ENCODE peak calls at places on chromosome 7, in nine cellular contexts. Y is fibroblast of pulmonary artery, F is Panc1, Q is HL-60, X is neural progenitor cell, O is astrocyte of the spinal cord, G is heart right ventricle, J is fibroblast of mammary gland, H is MM.1S. P is an unnamed sample.

GRCh38 chr7:1925973-1926907 is 256.2 kb downstream of the ELFN1 start:
- DNase-seq in Y (no peak), F (no peak), Q (no peak), X (no peak), O (no peak), G (no peak), J (no peak), H (no peak), P (no peak)

GRCh38 chr7:100157334-100158228 is 942 bp downstream of the TRAPPC14 start:
- DNase-seq in Y (peak), F (no peak), Q (peak), X (peak), O (no peak), G (peak), J (peak), H (no peak), P (peak)

GRCh38 chr7:69762821-69763352 is 164.6 kb downstream of the AUTS2 start:
- DNase-seq in Y (no peak), F (no peak), Q (no peak), X (no peak), O (no peak), G (no peak), J (no peak), H (no peak), P (no peak)

GRCh38 chr7:69811682-69812344 is 213.5 kb downstream of the AUTS2 start:
- DNase-seq in Y (no peak), F (no peak), Q (no peak), X (no peak), O (no peak), G (no peak), J (no peak), H (no peak), P (no peak)

GRCh38 chr7:154672659-154673415 is 330.1 kb downstream of the PAXIP1 start:
- DNase-seq in Y (no peak), F (no peak), Q (no peak), X (no peak), O (no peak), G (no peak), J (peak), H (no peak), P (peak)

GRCh38 chr7:80277434-80278427 is 143.1 kb downstream of the GNAI1 start:
- DNase-seq in Y (peak), F (no peak), Q (no peak), X (no peak), O (peak), G (no peak), J (peak), H (no peak), P (peak)

GRCh38 chr7:92784935-92785334 is 51.4 kb downstream of the CDK6 start:
- DNase-seq in Y (no peak), F (no peak), Q (no peak), X (no peak), O (no peak), G (no peak), J (no peak), H (no peak), P (no peak)

GRCh38 chr7:55261386-55261770 is 103.8 kb upstream of the LANCL2 start:
- DNase-seq in Y (no peak), F (no peak), Q (no peak), X (no peak), O (no peak), G (no peak), J (no peak), H (no peak), P (no peak)

GRCh38 chr7:91128574-91129348 is 135.5 kb upstream of the FZD1 start:
- DNase-seq in Y (peak), F (no peak), Q (no peak), X (peak), O (peak), G (no peak), J (peak), H (no peak), P (no peak)

GRCh38 chr7:31413735-31414134 is 73.2 kb upstream of the NEUROD6 start:
- DNase-seq in Y (no peak), F (no peak), Q (no peak), X (no peak), O (no peak), G (no peak), J (no peak), H (no peak), P (no peak)

GRCh38 chr7:151017370-151017952 is 6.8 kb downstream of the ATG9B start:
- DNase-seq in Y (no peak), F (no peak), Q (no peak), X (no peak), O (no peak), G (no peak), J (no peak), H (no peak), P (no peak)

GRCh38 chr7:127391591-127392181 is 822 bp downstream of the ZNF800 start:
- DNase-seq in Y (peak), F (no peak), Q (peak), X (peak), O (peak), G (peak), J (peak), H (peak), P (peak)

GRCh38 chr7:130337410-130337971 is 7.1 kb upstream of the CPA5 start:
- DNase-seq in Y (no peak), F (no peak), Q (no peak), X (no peak), O (no peak), G (no peak), J (no peak), H (no peak), P (no peak)

GRCh38 chr7:103423467-103424179 is 22.4 kb downstream of the SLC26A5 start:
- DNase-seq in Y (no peak), F (no peak), Q (no peak), X (no peak), O (no peak), G (no peak), J (no peak), H (no peak), P (no peak)

GRCh38 chr7:51366930-51367613 is 50.5 kb upstream of the COBL start:
- DNase-seq in Y (peak), F (no peak), Q (peak), X (peak), O (peak), G (no peak), J (peak), H (peak), P (peak)

GRCh38 chr7:90973146-90973545 is 291.1 kb upstream of the FZD1 start:
- DNase-seq in Y (peak), F (no peak), Q (no peak), X (no peak), O (no peak), G (no peak), J (peak), H (no peak), P (peak)

GRCh38 chr7:131764143-131764795 is 207.8 kb upstream of the PODXL start:
- DNase-seq in Y (no peak), F (no peak), Q (no peak), X (no peak), O (no peak), G (no peak), J (no peak), H (no peak), P (no peak)

GRCh38 chr7:8263048-8263447 is 1.1 kb upstream of the ICA1 start:
- DNase-seq in Y (no peak), F (no peak), Q (no peak), X (no peak), O (no peak), G (no peak), J (no peak), H (no peak), P (no peak)

GRCh38 chr7:135447783-135448182 is 62.1 kb downstream of the CNOT4 start:
- DNase-seq in Y (no peak), F (no peak), Q (no peak), X (no peak), O (no peak), G (no peak), J (peak), H (no peak), P (no peak)

GRCh38 chr7:21934824-21935223 is 10.9 kb downstream of the CDCA7L start:
- DNase-seq in Y (no peak), F (no peak), Q (peak), X (no peak), O (no peak), G (no peak), J (no peak), H (no peak), P (no peak)

GRCh38 chr7:30034501-30034900 is 6.3 kb downstream of the PLEKHA8 start:
- DNase-seq in Y (no peak), F (no peak), Q (no peak), X (no peak), O (no peak), G (no peak), J (no peak), H (no peak), P (no peak)

GRCh38 chr7:5420108-5420840 is 3.4 kb downstream of the TNRC18 start:
- DNase-seq in Y (no peak), F (no peak), Q (peak), X (peak), O (no peak), G (peak), J (no peak), H (no peak), P (no peak)

GRCh38 chr7:43758861-43759683 is 592 bp downstream of the BLVRA start:
- DNase-seq in Y (peak), F (no peak), Q (no peak), X (peak), O (peak), G (peak), J (no peak), H (peak), P (peak)

GRCh38 chr7:33788493-33788892 is 116.8 kb upstream of the BMPER start:
- DNase-seq in Y (no peak), F (no peak), Q (no peak), X (no peak), O (no peak), G (no peak), J (no peak), H (no peak), P (no peak)

GRCh38 chr7:41880107-41880506 is 177.2 kb upstream of the INHBA start:
- DNase-seq in Y (peak), F (no peak), Q (no peak), X (no peak), O (peak), G (no peak), J (peak), H (no peak), P (peak)

GRCh38 chr7:155589001-155589980 is 42.9 kb upstream of the CNPY1 start:
- DNase-seq in Y (no peak), F (no peak), Q (no peak), X (no peak), O (no peak), G (no peak), J (no peak), H (no peak), P (no peak)

GRCh38 chr7:55573234-55573504 is 867 bp upstream of the VOPP1 start:
- DNase-seq in Y (no peak), F (no peak), Q (no peak), X (no peak), O (no peak), G (no peak), J (no peak), H (no peak), P (no peak)

GRCh38 chr7:24718977-24719491 is 38.2 kb downstream of the GSDME start:
- DNase-seq in Y (no peak), F (no peak), Q (no peak), X (no peak), O (no peak), G (no peak), J (no peak), H (peak), P (no peak)

GRCh38 chr7:15686957-15687644 is 618 bp upstream of the MEOX2 start:
- DNase-seq in Y (no peak), F (no peak), Q (no peak), X (peak), O (no peak), G (peak), J (no peak), H (no peak), P (peak)

GRCh38 chr7:17144313-17144712 is 154.1 kb upstream of the AHR start:
- DNase-seq in Y (no peak), F (no peak), Q (no peak), X (no peak), O (peak), G (no peak), J (peak), H (no peak), P (peak)

GRCh38 chr7:155219947-155220769 is 77.5 kb upstream of the INSIG1 start:
- DNase-seq in Y (no peak), F (no peak), Q (no peak), X (peak), O (no peak), G (no peak), J (no peak), H (no peak), P (peak)

GRCh38 chr7:28472332-28472731 is 60.0 kb downstream of the CREB5 start:
- DNase-seq in Y (no peak), F (no peak), Q (no peak), X (no peak), O (no peak), G (no peak), J (no peak), H (no peak), P (no peak)

GRCh38 chr7:115676080-115676479 is 354.5 kb downstream of the TFEC start:
- DNase-seq in Y (peak), F (no peak), Q (no peak), X (peak), O (peak), G (no peak), J (peak), H (no peak), P (peak)

GRCh38 chr7:47453093-47454056 is 128.5 kb downstream of the TNS3 start:
- DNase-seq in Y (peak), F (peak), Q (no peak), X (no peak), O (peak), G (peak), J (peak), H (no peak), P (peak)

DNA sequence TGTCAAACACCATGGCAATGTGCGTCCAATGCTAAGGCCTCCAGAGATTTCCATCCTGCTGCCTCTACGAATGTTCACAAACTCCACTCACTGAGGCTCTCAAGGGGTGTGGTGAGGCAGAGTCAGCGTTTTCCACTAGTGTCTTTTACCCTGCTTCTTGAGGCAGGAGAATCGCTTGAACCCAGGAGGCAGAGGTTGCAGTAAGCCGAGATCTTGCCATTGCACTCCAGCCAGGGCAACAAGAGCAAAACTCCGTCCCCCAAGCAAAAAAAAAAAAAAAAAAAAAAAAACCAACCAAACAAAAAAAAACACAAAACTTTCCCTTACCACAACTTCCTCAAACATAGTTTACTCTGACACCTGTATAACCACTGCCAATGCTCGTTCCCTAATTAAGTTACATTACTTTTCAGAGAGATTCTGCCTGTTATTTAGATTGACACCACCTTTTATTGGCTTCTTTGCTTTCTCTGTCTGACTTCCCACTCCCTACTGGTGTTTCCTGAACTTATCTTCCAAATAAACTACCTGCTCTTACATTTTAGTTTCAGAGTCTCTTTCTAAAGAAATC is 102.1 kb upstream of the ZNF746 start:
- DNase-seq in Y (no peak), F (no peak), Q (peak), X (no peak), O (no peak), G (no peak), J (no peak), H (peak), P (no peak)
- H3K4me3 ChIP-seq in Y (no peak), F (no peak), Q (no peak), X (no peak), O (no peak), G (no peak), J (no peak), H (no peak), P (no peak)

GRCh38 chr7:123864012-123864411 is 19.0 kb downstream of the HYAL4 start:
- DNase-seq in Y (no peak), F (no peak), Q (no peak), X (no peak), O (no peak), G (no peak), J (no peak), H (no peak), P (no peak)

GRCh38 chr7:123867220-123867619 is 22.3 kb downstream of the HYAL4 start:
- DNase-seq in Y (peak), F (no peak), Q (no peak), X (no peak), O (no peak), G (no peak), J (peak), H (peak), P (peak)

GRCh38 chr7:123864438-123864837 is 19.5 kb downstream of the HYAL4 start:
- DNase-seq in Y (no peak), F (no peak), Q (no peak), X (no peak), O (no peak), G (no peak), J (no peak), H (no peak), P (no peak)

GRCh38 chr7:123864966-123865365 is 20.0 kb downstream of the HYAL4 start:
- DNase-seq in Y (peak), F (no peak), Q (no peak), X (no peak), O (peak), G (no peak), J (no peak), H (no peak), P (peak)

GRCh38 chr7:123865517-123866117 is 20.6 kb downstream of the HYAL4 start:
- DNase-seq in Y (peak), F (peak), Q (peak), X (peak), O (peak), G (no peak), J (peak), H (peak), P (peak)
- TF ChIP-seq CTCF in Y (peak), F (peak), Q (peak), X (peak), O (peak), G (peak), J (peak), H (peak), P (peak)

GRCh38 chr7:113698556-113699220 is 220.1 kb downstream of the PPP1R3A start:
- DNase-seq in Y (peak), F (peak), Q (no peak), X (peak), O (peak), G (no peak), J (peak), H (peak), P (peak)

GRCh38 chr7:113694149-113694548 is 224.7 kb downstream of the PPP1R3A start:
- DNase-seq in Y (no peak), F (no peak), Q (no peak), X (no peak), O (no peak), G (no peak), J (no peak), H (no peak), P (no peak)
- H3K4me3 ChIP-seq in Y (no peak), F (no peak), Q (no peak), X (no peak), O (no peak), G (no peak), J (no peak), H (no peak), P (no peak)

GRCh38 chr7:138797715-138798320 is at the start of the genes ATP6V0A4 and TMEM213:
- DNase-seq in Y (no peak), F (no peak), Q (no peak), X (peak), O (no peak), G (no peak), J (no peak), H (no peak), P (no peak)
- TF ChIP-seq CTCF in Y (no peak), F (no peak), Q (no peak), X (no peak), O (no peak), G (no peak), J (no peak), H (no peak), P (no peak)

DNA sequence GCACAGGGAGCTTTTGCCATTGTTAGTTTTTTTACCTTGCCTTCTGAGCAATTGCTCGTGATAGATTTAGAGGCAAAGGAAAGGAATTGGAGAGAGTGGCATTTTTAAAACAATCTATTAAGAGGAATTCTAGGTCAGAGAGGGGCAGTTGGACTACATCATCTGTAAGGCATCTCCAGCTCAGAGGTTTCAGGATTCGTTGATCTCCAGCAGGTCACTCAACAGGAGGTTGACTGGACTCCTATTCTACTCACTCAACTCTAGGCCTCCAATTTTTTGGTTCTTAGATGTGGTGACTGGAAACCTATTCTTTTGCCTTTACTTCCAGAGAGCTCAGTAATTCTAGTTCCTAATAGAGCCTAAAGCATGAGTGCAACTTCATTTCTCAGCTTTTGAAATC is 42.8 kb downstream of the TBXAS1 start:
- DNase-seq in Y (no peak), F (no peak), Q (no peak), X (no peak), O (peak), G (no peak), J (peak), H (no peak), P (no peak)
- H3K4me3 ChIP-seq in Y (no peak), F (no peak), Q (no peak), X (no peak), O (no peak), G (no peak), J (no peak), H (no peak), P (no peak)

P was measured in foreskin fibroblast.